ENCODE peak calls at places on chromosomes 11 and 22, in six cellular contexts. One of them, this sample, is unnamed.

GRCh38 chr22:19554834-19555404 is 30.7 kb upstream of the CLDN5 start:
- DNase-seq in HepG2: peak
- DNase-seq in K562: no peak
- DNase-seq in IMR-90: peak
- DNase-seq in A549: peak
- DNase-seq in SK-N-SH: peak
- DNase-seq in this sample: no peak

GRCh38 chr11:91756829-91757480 is 467.7 kb upstream of the FAT3 start:
- DNase-seq in SK-N-SH: no peak
- DNase-seq in IMR-90: no peak
- DNase-seq in HepG2: no peak
- DNase-seq in K562: no peak
- DNase-seq in A549: no peak
- DNase-seq in this sample: no peak

GRCh38 chr11:125952973-125953372 is 7.1 kb downstream of the VSIG10L2 start:
- DNase-seq in K562: no peak
- DNase-seq in SK-N-SH: peak
- DNase-seq in A549: no peak
- DNase-seq in IMR-90: no peak
- DNase-seq in HepG2: no peak
- DNase-seq in this sample: no peak

GRCh38 chr22:40105755-40106154 is 72.0 kb upstream of the TNRC6B start:
- DNase-seq in HepG2: no peak
- DNase-seq in A549: no peak
- DNase-seq in K562: no peak
- DNase-seq in SK-N-SH: no peak
- DNase-seq in IMR-90: no peak
- DNase-seq in this sample: no peak

GRCh38 chr11:79050784-79051183 is 390.0 kb downstream of the TENM4 start:
- DNase-seq in A549: no peak
- DNase-seq in HepG2: no peak
- DNase-seq in SK-N-SH: no peak
- DNase-seq in IMR-90: peak
- DNase-seq in K562: no peak
- DNase-seq in this sample: no peak

GRCh38 chr11:2789791-2790580 is 90.2 kb upstream of the KCNQ1OT1 start:
- DNase-seq in SK-N-SH: no peak
- DNase-seq in IMR-90: no peak
- DNase-seq in A549: no peak
- DNase-seq in K562: no peak
- DNase-seq in HepG2: no peak
- DNase-seq in this sample: no peak

GRCh38 chr22:44093791-44094190 is 69.7 kb downstream of the PARVB start:
- DNase-seq in SK-N-SH: no peak
- DNase-seq in HepG2: no peak
- DNase-seq in A549: no peak
- DNase-seq in IMR-90: no peak
- DNase-seq in K562: no peak
- DNase-seq in this sample: no peak

GRCh38 chr11:86582898-86583297 is 89.5 kb downstream of the ME3 start:
- DNase-seq in IMR-90: no peak
- DNase-seq in HepG2: no peak
- DNase-seq in SK-N-SH: no peak
- DNase-seq in A549: no peak
- DNase-seq in K562: no peak
- DNase-seq in this sample: no peak

GRCh38 chr11:119885067-119885466 is 156.1 kb upstream of the NECTIN1 start:
- DNase-seq in HepG2: no peak
- DNase-seq in SK-N-SH: no peak
- DNase-seq in IMR-90: no peak
- DNase-seq in K562: no peak
- DNase-seq in A549: no peak
- DNase-seq in this sample: no peak

GRCh38 chr22:31637938-31638618 is 23.9 kb downstream of the PISD start:
- DNase-seq in A549: no peak
- DNase-seq in SK-N-SH: no peak
- DNase-seq in K562: peak
- DNase-seq in IMR-90: no peak
- DNase-seq in HepG2: no peak
- DNase-seq in this sample: no peak

GRCh38 chr22:39144101-39144815 is 8.2 kb downstream of the CBX7 start:
- DNase-seq in IMR-90: peak
- DNase-seq in A549: no peak
- DNase-seq in SK-N-SH: no peak
- DNase-seq in K562: no peak
- DNase-seq in HepG2: no peak
- DNase-seq in this sample: peak

GRCh38 chr22:39244496-39245129 is at the start of gene PDGFB:
- DNase-seq in HepG2: no peak
- DNase-seq in IMR-90: no peak
- DNase-seq in A549: no peak
- DNase-seq in K562: peak
- DNase-seq in SK-N-SH: no peak
- DNase-seq in this sample: no peak

GRCh38 chr11:124934862-124935547 is 842 bp downstream of the HEPACAM start:
- DNase-seq in IMR-90: peak
- DNase-seq in A549: no peak
- DNase-seq in HepG2: peak
- DNase-seq in SK-N-SH: no peak
- DNase-seq in K562: no peak
- DNase-seq in this sample: no peak

GRCh38 chr22:28052818-28053217 is 133.8 kb upstream of the PITPNB start:
- DNase-seq in K562: no peak
- DNase-seq in IMR-90: no peak
- DNase-seq in SK-N-SH: no peak
- DNase-seq in HepG2: no peak
- DNase-seq in A549: no peak
- DNase-seq in this sample: no peak

GRCh38 chr11:122089111-122089510 is 26.9 kb downstream of the BLID start:
- DNase-seq in A549: no peak
- DNase-seq in SK-N-SH: no peak
- DNase-seq in HepG2: no peak
- DNase-seq in K562: no peak
- DNase-seq in IMR-90: no peak
- DNase-seq in this sample: no peak

GRCh38 chr11:5367461-5368074 is 16.0 kb upstream of the OR51M1 start:
- DNase-seq in A549: no peak
- DNase-seq in HepG2: no peak
- DNase-seq in SK-N-SH: no peak
- DNase-seq in IMR-90: peak
- DNase-seq in K562: no peak
- DNase-seq in this sample: no peak
- TF ChIP-seq RFX5 in A549: no peak
- TF ChIP-seq RFX5 in HepG2: no peak
- TF ChIP-seq RFX5 in SK-N-SH: no peak
- TF ChIP-seq RFX5 in IMR-90: no peak
- TF ChIP-seq RFX5 in K562: no peak
- TF ChIP-seq RFX5 in this sample: no peak

GRCh38 chr11:117378966-117379865 is 51.6 kb downstream of the CEP164 start:
- DNase-seq in K562: no peak
- DNase-seq in IMR-90: no peak
- DNase-seq in HepG2: no peak
- DNase-seq in A549: no peak
- DNase-seq in SK-N-SH: peak
- DNase-seq in this sample: no peak

GRCh38 chr11:117374316-117374715 is 46.7 kb downstream of the CEP164 start:
- DNase-seq in IMR-90: no peak
- DNase-seq in HepG2: no peak
- DNase-seq in SK-N-SH: no peak
- DNase-seq in A549: no peak
- DNase-seq in K562: no peak
- DNase-seq in this sample: no peak

GRCh38 chr11:117376517-117376916 is 48.9 kb downstream of the CEP164 start:
- DNase-seq in IMR-90: no peak
- DNase-seq in A549: no peak
- DNase-seq in SK-N-SH: no peak
- DNase-seq in HepG2: no peak
- DNase-seq in K562: no peak
- DNase-seq in this sample: no peak

GRCh38 chr11:117371453-117371852 is 43.8 kb downstream of the CEP164 start:
- DNase-seq in HepG2: no peak
- DNase-seq in SK-N-SH: no peak
- DNase-seq in A549: no peak
- DNase-seq in IMR-90: no peak
- DNase-seq in K562: no peak
- DNase-seq in this sample: no peak

GRCh38 chr11:117375960-117376359 is 48.3 kb downstream of the CEP164 start:
- DNase-seq in HepG2: no peak
- DNase-seq in A549: no peak
- DNase-seq in SK-N-SH: no peak
- DNase-seq in IMR-90: no peak
- DNase-seq in K562: no peak
- DNase-seq in this sample: no peak
- TF ChIP-seq RFX5 in HepG2: no peak
- TF ChIP-seq RFX5 in A549: no peak
- TF ChIP-seq RFX5 in SK-N-SH: no peak
- TF ChIP-seq RFX5 in IMR-90: no peak
- TF ChIP-seq RFX5 in K562: no peak
- TF ChIP-seq RFX5 in this sample: no peak

GRCh38 chr11:16956538-16957153 is 57.6 kb downstream of the PLEKHA7 start:
- DNase-seq in IMR-90: no peak
- DNase-seq in A549: no peak
- DNase-seq in K562: no peak
- DNase-seq in HepG2: no peak
- DNase-seq in SK-N-SH: no peak
- DNase-seq in this sample: no peak
- TF ChIP-seq RFX5 in IMR-90: no peak
- TF ChIP-seq RFX5 in A549: no peak
- TF ChIP-seq RFX5 in K562: no peak
- TF ChIP-seq RFX5 in HepG2: no peak
- TF ChIP-seq RFX5 in SK-N-SH: no peak
- TF ChIP-seq RFX5 in this sample: no peak

GRCh38 chr11:62727833-62728721 is at the start of gene TTC9C:
- DNase-seq in K562: peak
- DNase-seq in SK-N-SH: peak
- DNase-seq in A549: peak
- DNase-seq in IMR-90: peak
- DNase-seq in HepG2: peak
- DNase-seq in this sample: peak
- TF ChIP-seq RFX5 in K562: peak
- TF ChIP-seq RFX5 in SK-N-SH: peak
- TF ChIP-seq RFX5 in A549: peak
- TF ChIP-seq RFX5 in IMR-90: peak
- TF ChIP-seq RFX5 in HepG2: peak
- TF ChIP-seq RFX5 in this sample: peak

GRCh38 chr11:105449100-105449734 is 160.7 kb upstream of the GRIA4 start:
- DNase-seq in IMR-90: no peak
- DNase-seq in K562: no peak
- DNase-seq in SK-N-SH: no peak
- DNase-seq in A549: no peak
- DNase-seq in HepG2: no peak
- DNase-seq in this sample: no peak
- TF ChIP-seq RFX5 in IMR-90: no peak
- TF ChIP-seq RFX5 in K562: no peak
- TF ChIP-seq RFX5 in SK-N-SH: no peak
- TF ChIP-seq RFX5 in A549: no peak
- TF ChIP-seq RFX5 in HepG2: no peak
- TF ChIP-seq RFX5 in this sample: no peak

GRCh38 chr11:65213322-65214211 is 31.8 kb downstream of the CAPN1 start:
- DNase-seq in K562: peak
- DNase-seq in SK-N-SH: no peak
- DNase-seq in HepG2: no peak
- DNase-seq in A549: no peak
- DNase-seq in IMR-90: peak
- DNase-seq in this sample: no peak
- TF ChIP-seq RFX5 in K562: no peak
- TF ChIP-seq RFX5 in SK-N-SH: no peak
- TF ChIP-seq RFX5 in HepG2: no peak
- TF ChIP-seq RFX5 in A549: no peak
- TF ChIP-seq RFX5 in IMR-90: no peak
- TF ChIP-seq RFX5 in this sample: no peak